ENCODE peak calls at places on chromosomes 7 and 10, in five cellular contexts. F, B, O, C and G are unnamed samples. For H3K9me3, the result is how much of the 10 kb centered on the place peaks cover.

GRCh38 chr7:69860486-69860885 is 262.2 kb downstream of the AUTS2 start:
- DNase-seq in F (no peak), B (no peak), O (no peak), C (no peak), G (no peak)

GRCh38 chr7:66326501-66327180 is 121.5 kb downstream of the TPST1 start:
- DNase-seq in F (no peak), B (no peak), O (peak), C (no peak), G (no peak)

GRCh38 chr7:18727094-18727870 is 231.7 kb downstream of the HDAC9 start:
- DNase-seq in F (no peak), B (no peak), O (peak), C (no peak), G (no peak)

GRCh38 chr10:104938031-104938430 is 296.9 kb downstream of the SORCS3 start:
- DNase-seq in F (no peak), B (no peak), O (no peak), C (no peak), G (no peak)

GRCh38 chr10:99930731-99931550 is 78.8 kb downstream of the DNMBP start:
- DNase-seq in F (peak), B (peak), O (peak), C (no peak), G (no peak)

GRCh38 chr7:24283559-24283899 is 461 bp upstream of the NPY start:
- DNase-seq in F (no peak), B (no peak), O (no peak), C (no peak), G (no peak)

GRCh38 chr10:59713196-59713821 is 3.7 kb upstream of the SLC16A9 start:
- DNase-seq in F (no peak), B (no peak), O (no peak), C (no peak), G (no peak)

GRCh38 chr7:139362981-139363380 is 3.3 kb downstream of the LUC7L2 start:
- DNase-seq in F (peak), B (no peak), O (no peak), C (no peak), G (no peak)

GRCh38 chr7:15018981-15019380 is 116.4 kb upstream of the DGKB start:
- DNase-seq in F (no peak), B (no peak), O (no peak), C (no peak), G (no peak)

GRCh38 chr7:131527462-131527861 is 29.0 kb downstream of the PODXL start:
- DNase-seq in F (no peak), B (no peak), O (no peak), C (no peak), G (no peak)

GRCh38 chr10:59991661-59992060 is 85.3 kb upstream of the CCDC6 start:
- DNase-seq in F (peak), B (peak), O (no peak), C (no peak), G (no peak)

GRCh38 chr10:74977913-74978847 is 133.3 kb upstream of the SAMD8 start:
- DNase-seq in F (no peak), B (no peak), O (no peak), C (no peak), G (no peak)

GRCh38 chr10:17756557-17757208 is 4.7 kb downstream of the TMEM236 start:
- DNase-seq in F (peak), B (peak), O (peak), C (no peak), G (peak)

GRCh38 chr7:42924223-42924877 is 7.6 kb downstream of the PSMA2 start:
- DNase-seq in F (no peak), B (no peak), O (no peak), C (no peak), G (no peak)

GRCh38 chr7:71283802-71284201 is 151.9 kb downstream of the GALNT17 start:
- DNase-seq in F (no peak), B (no peak), O (no peak), C (no peak), G (no peak)

GRCh38 chr10:121183241-121183640 is 332.1 kb downstream of the WDR11 start:
- DNase-seq in F (no peak), B (no peak), O (no peak), C (no peak), G (no peak)

GRCh38 chr7:128167791-128168666 is 73.0 kb upstream of the LEP start:
- DNase-seq in F (no peak), B (no peak), O (no peak), C (no peak), G (no peak)
- H3K27ac ChIP-seq in F (no peak), B (no peak), O (no peak), C (no peak), G (no peak)

DNA sequence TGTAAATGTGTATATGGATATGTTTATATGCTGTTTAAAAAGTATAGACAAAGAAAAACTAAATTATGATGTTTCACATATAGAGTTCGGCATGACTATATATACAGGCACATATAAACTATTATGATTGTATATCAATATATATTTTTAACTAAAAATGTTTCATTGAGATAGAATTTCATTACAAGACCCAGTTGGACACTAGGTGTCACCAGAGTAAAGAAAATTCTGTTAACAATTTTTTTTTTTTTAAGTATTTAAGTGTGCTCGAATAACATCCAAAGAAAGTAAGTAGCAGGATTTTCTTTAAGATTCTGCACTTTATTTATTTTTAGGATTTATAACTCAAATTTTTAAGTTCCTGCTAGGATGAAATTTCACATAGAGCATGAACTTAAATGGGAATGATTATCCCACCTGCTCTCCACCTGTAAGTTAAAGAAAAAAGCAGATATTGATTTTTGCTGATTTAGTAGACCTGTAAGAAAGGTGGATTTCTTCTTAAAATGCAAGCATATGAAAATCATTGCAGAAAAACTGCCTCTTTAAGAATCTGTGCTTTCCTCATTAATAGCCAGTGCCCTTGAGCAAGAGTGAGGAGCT is 961.5 kb downstream of the PCDH15 start:
- DNase-seq in F (peak), B (no peak), O (peak), C (no peak), G (no peak)
- TF ChIP-seq CTCF in F (peak), B (peak), O (peak), C (peak), G (no peak)

GRCh38 chr7:63028376-63029206 is 970.1 kb upstream of the ZNF722 start:
- DNase-seq in F (no peak), B (no peak), O (no peak), C (no peak), G (peak)

GRCh38 chr7:63025815-63026214 is 972.8 kb upstream of the ZNF722 start:
- DNase-seq in F (no peak), B (no peak), O (no peak), C (no peak), G (no peak)

GRCh38 chr7:63024446-63024845 is 974.2 kb upstream of the ZNF722 start:
- DNase-seq in F (no peak), B (no peak), O (no peak), C (no peak), G (no peak)

GRCh38 chr7:63029207-63029522 is 969.5 kb upstream of the ZNF722 start:
- DNase-seq in F (no peak), B (no peak), O (no peak), C (no peak), G (no peak)

DNA sequence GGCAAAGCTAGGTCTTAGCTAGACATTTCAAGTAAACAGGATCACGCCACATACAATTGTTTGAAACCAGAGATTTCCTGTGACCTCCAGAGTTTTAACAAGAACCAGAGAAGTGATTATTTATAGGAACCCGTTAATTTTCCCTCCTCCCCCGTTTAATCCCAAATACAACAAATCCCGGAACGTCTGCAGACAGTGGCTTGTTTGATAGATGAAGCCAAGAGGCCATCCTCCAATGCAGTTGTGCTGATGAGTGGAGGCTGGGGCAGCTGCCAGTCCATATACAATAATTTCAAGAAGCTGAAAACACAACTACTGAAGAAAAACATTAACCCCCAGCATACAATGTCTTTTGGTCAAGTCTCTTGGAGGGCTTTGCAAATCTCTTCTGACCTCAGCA is 971.6 kb upstream of the ZNF722 start:
- DNase-seq in F (no peak), B (no peak), O (no peak), C (no peak), G (no peak)
- H3K9me3 ChIP-seq in F (under half), B (under half), O (under half), C (under half), G (under half)

GRCh38 chr7:74475243-74475986 is 21.7 kb downstream of the GTF2IRD1 start:
- DNase-seq in F (no peak), B (peak), O (no peak), C (no peak), G (no peak)
- H3K27ac ChIP-seq in F (no peak), B (no peak), O (no peak), C (peak), G (peak)

GRCh38 chr10:106728232-106728631 is 436.3 kb downstream of the SORCS1 start:
- DNase-seq in F (no peak), B (no peak), O (no peak), C (no peak), G (no peak)

GRCh38 chr10:106727170-106727569 is 437.3 kb downstream of the SORCS1 start:
- DNase-seq in F (no peak), B (no peak), O (no peak), C (no peak), G (no peak)

GRCh38 chr10:106722524-106722923 is 442.0 kb downstream of the SORCS1 start:
- DNase-seq in F (no peak), B (peak), O (no peak), C (no peak), G (no peak)
- TF ChIP-seq CTCF in F (no peak), B (peak), O (no peak), C (no peak), G (no peak)

GRCh38 chr7:127865466-127865865 is 165.8 kb downstream of the LRRC4 start:
- DNase-seq in F (peak), B (no peak), O (peak), C (no peak), G (no peak)
- H3K9me3 ChIP-seq in F (under half), B (under half), O (under half), C (under half), G (under half)

GRCh38 chr7:35015346-35015859 is 21.9 kb downstream of the DPY19L1 start:
- DNase-seq in F (peak), B (no peak), O (peak), C (no peak), G (no peak)
- H3K27ac ChIP-seq in F (no peak), B (no peak), O (no peak), C (no peak), G (no peak)